ENCODE peak calls at places on chromosomes 16 and 17, in eight cellular contexts. H is renal cortical epithelial cell; F is prostate gland; J is neural crest cell; Z is substantia nigra; O is CD8-positive, alpha-beta memory T cell; U is HFFc6; M is NCI-H82. B is an unnamed sample.

GRCh38 chr16:64589836-64590235 is 532.0 kb downstream of the CDH11 start:
- DNase-seq in F (no peak), O (no peak), Z (no peak), J (no peak), M (no peak), U (peak), H (no peak), B (no peak)

GRCh38 chr17:67215991-67216421 is 29.0 kb downstream of the HELZ start:
- DNase-seq in F (no peak), H (peak), J (no peak), O (no peak), Z (no peak), U (no peak), M (no peak), B (no peak)

GRCh38 chr17:19753661-19754463 is 5.8 kb upstream of the ALDH3A1 start:
- DNase-seq in F (peak), U (no peak), J (no peak), M (peak), H (peak), Z (peak), O (no peak), B (no peak)

GRCh38 chr16:24070851-24071250 is 185.3 kb upstream of the CACNG3 start:
- DNase-seq in Z (peak), F (no peak), M (peak), H (no peak), U (no peak), O (no peak), J (peak), B (peak)

GRCh38 chr17:65548570-65548969 is 12.9 kb downstream of the AXIN2 start:
- DNase-seq in U (no peak), Z (no peak), H (no peak), J (no peak), F (no peak), O (no peak), M (no peak), B (no peak)

GRCh38 chr17:79338589-79338988 is 264.0 kb downstream of the ENGASE start:
- DNase-seq in O (no peak), M (no peak), H (peak), F (no peak), J (no peak), Z (no peak), U (peak), B (no peak)

GRCh38 chr17:82370471-82371332 is 863 bp upstream of the UTS2R start:
- DNase-seq in F (no peak), H (no peak), U (no peak), O (no peak), J (no peak), Z (no peak), M (no peak), B (no peak)

GRCh38 chr16:24539850-24540484 is 601 bp downstream of the RBBP6 start:
- DNase-seq in Z (peak), J (peak), F (peak), H (no peak), U (no peak), M (peak), O (no peak), B (no peak)

GRCh38 chr16:78503501-78504110 is 404.2 kb downstream of the WWOX start:
- DNase-seq in U (no peak), H (peak), O (peak), M (peak), J (peak), Z (peak), F (peak), B (peak)

GRCh38 chr17:76247304-76247703 is 7.0 kb upstream of the RNF157 start:
- DNase-seq in M (no peak), O (no peak), U (no peak), J (no peak), H (no peak), F (no peak), Z (no peak), B (no peak)

B was measured in neuronal stem cell.